ENCODE peak calls at places on chromosomes 3 and 15, in ten cellular contexts. One of them, this sample, is unnamed.
A peak's percentile ranks its signal among the peaks of the same experiment; 100 is the strongest.

GRCh38 chr15:94075349-94075748 is 156.0 kb upstream of the MCTP2 start:
- ATAC-seq in esophagus mucosa: peak; percentile 14
- ATAC-seq in psoas muscle: peak; percentile 85
- ATAC-seq in stimulated activated naive CD8-positive, alpha-beta T cell treated with anti-CD3 and anti-CD28 coated beads, Interleukin-15, Interleukin-2, amounts not matched to agents 100 U/mL and 50 U/mL, for 24 hours: no peak
- ATAC-seq in effector memory CD8-positive, alpha-beta T cell: no peak
- ATAC-seq in naive thymus-derived CD8-positive, alpha-beta T cell: no peak
- ATAC-seq in K562: no peak
- ATAC-seq in aorta: peak; percentile 81
- ATAC-seq in HepG2: no peak
- ATAC-seq in activated CD4-positive, alpha-beta T cell treated with anti-CD3 and anti-CD28 coated beads for 36 hours: no peak
- ATAC-seq in this sample: peak; percentile 93

GRCh38 chr3:196227086-196227485 is 10.8 kb downstream of the SLC51A start:
- ATAC-seq in esophagus mucosa: no peak
- ATAC-seq in psoas muscle: no peak
- ATAC-seq in stimulated activated naive CD8-positive, alpha-beta T cell treated with anti-CD3 and anti-CD28 coated beads, Interleukin-15, Interleukin-2, amounts not matched to agents 100 U/mL and 50 U/mL, for 24 hours: no peak
- ATAC-seq in effector memory CD8-positive, alpha-beta T cell: no peak
- ATAC-seq in naive thymus-derived CD8-positive, alpha-beta T cell: no peak
- ATAC-seq in K562: peak; percentile 8
- ATAC-seq in aorta: no peak
- ATAC-seq in HepG2: peak; percentile 15
- ATAC-seq in activated CD4-positive, alpha-beta T cell treated with anti-CD3 and anti-CD28 coated beads for 36 hours: no peak
- ATAC-seq in this sample: no peak

GRCh38 chr15:38691365-38691764 is 126.8 kb upstream of the RASGRP1 start:
- ATAC-seq in esophagus mucosa: no peak
- ATAC-seq in psoas muscle: no peak
- ATAC-seq in stimulated activated naive CD8-positive, alpha-beta T cell treated with anti-CD3 and anti-CD28 coated beads, Interleukin-15, Interleukin-2, amounts not matched to agents 100 U/mL and 50 U/mL, for 24 hours: no peak
- ATAC-seq in effector memory CD8-positive, alpha-beta T cell: no peak
- ATAC-seq in naive thymus-derived CD8-positive, alpha-beta T cell: no peak
- ATAC-seq in K562: no peak
- ATAC-seq in aorta: peak; percentile 66
- ATAC-seq in HepG2: no peak
- ATAC-seq in activated CD4-positive, alpha-beta T cell treated with anti-CD3 and anti-CD28 coated beads for 36 hours: no peak
- ATAC-seq in this sample: no peak

GRCh38 chr15:42471002-42471401 is 19.9 kb downstream of the ZNF106 start:
- ATAC-seq in esophagus mucosa: no peak
- ATAC-seq in psoas muscle: peak; percentile 81
- ATAC-seq in stimulated activated naive CD8-positive, alpha-beta T cell treated with anti-CD3 and anti-CD28 coated beads, Interleukin-15, Interleukin-2, amounts not matched to agents 100 U/mL and 50 U/mL, for 24 hours: no peak
- ATAC-seq in effector memory CD8-positive, alpha-beta T cell: no peak
- ATAC-seq in naive thymus-derived CD8-positive, alpha-beta T cell: no peak
- ATAC-seq in K562: no peak
- ATAC-seq in aorta: no peak
- ATAC-seq in HepG2: no peak
- ATAC-seq in activated CD4-positive, alpha-beta T cell treated with anti-CD3 and anti-CD28 coated beads for 36 hours: no peak
- ATAC-seq in this sample: peak; percentile 82

GRCh38 chr15:25185156-25185710 is 230.4 kb downstream of the SNRPN start:
- ATAC-seq in esophagus mucosa: no peak
- ATAC-seq in psoas muscle: no peak
- ATAC-seq in stimulated activated naive CD8-positive, alpha-beta T cell treated with anti-CD3 and anti-CD28 coated beads, Interleukin-15, Interleukin-2, amounts not matched to agents 100 U/mL and 50 U/mL, for 24 hours: no peak
- ATAC-seq in effector memory CD8-positive, alpha-beta T cell: no peak
- ATAC-seq in naive thymus-derived CD8-positive, alpha-beta T cell: no peak
- ATAC-seq in K562: no peak
- ATAC-seq in aorta: no peak
- ATAC-seq in HepG2: no peak
- ATAC-seq in activated CD4-positive, alpha-beta T cell treated with anti-CD3 and anti-CD28 coated beads for 36 hours: no peak
- ATAC-seq in this sample: no peak

GRCh38 chr3:57006949-57007419 is 53.5 kb upstream of the SPATA12 start:
- ATAC-seq in esophagus mucosa: peak; percentile 85
- ATAC-seq in psoas muscle: peak; percentile 63
- ATAC-seq in stimulated activated naive CD8-positive, alpha-beta T cell treated with anti-CD3 and anti-CD28 coated beads, Interleukin-15, Interleukin-2, amounts not matched to agents 100 U/mL and 50 U/mL, for 24 hours: no peak
- ATAC-seq in effector memory CD8-positive, alpha-beta T cell: no peak
- ATAC-seq in naive thymus-derived CD8-positive, alpha-beta T cell: no peak
- ATAC-seq in K562: peak; percentile 90
- ATAC-seq in aorta: no peak
- ATAC-seq in HepG2: no peak
- ATAC-seq in activated CD4-positive, alpha-beta T cell treated with anti-CD3 and anti-CD28 coated beads for 36 hours: no peak
- ATAC-seq in this sample: peak; percentile 46

GRCh38 chr15:88258021-88258641 is 1.6 kb upstream of the NTRK3 start:
- ATAC-seq in esophagus mucosa: no peak
- ATAC-seq in psoas muscle: no peak
- ATAC-seq in stimulated activated naive CD8-positive, alpha-beta T cell treated with anti-CD3 and anti-CD28 coated beads, Interleukin-15, Interleukin-2, amounts not matched to agents 100 U/mL and 50 U/mL, for 24 hours: no peak
- ATAC-seq in effector memory CD8-positive, alpha-beta T cell: no peak
- ATAC-seq in naive thymus-derived CD8-positive, alpha-beta T cell: no peak
- ATAC-seq in K562: peak; percentile 75
- ATAC-seq in aorta: peak; percentile 61
- ATAC-seq in HepG2: peak; percentile 19
- ATAC-seq in activated CD4-positive, alpha-beta T cell treated with anti-CD3 and anti-CD28 coated beads for 36 hours: no peak
- ATAC-seq in this sample: no peak

GRCh38 chr3:25552251-25552650 is 112.5 kb downstream of the TOP2B start:
- ATAC-seq in esophagus mucosa: no peak
- ATAC-seq in psoas muscle: no peak
- ATAC-seq in stimulated activated naive CD8-positive, alpha-beta T cell treated with anti-CD3 and anti-CD28 coated beads, Interleukin-15, Interleukin-2, amounts not matched to agents 100 U/mL and 50 U/mL, for 24 hours: no peak
- ATAC-seq in effector memory CD8-positive, alpha-beta T cell: no peak
- ATAC-seq in naive thymus-derived CD8-positive, alpha-beta T cell: no peak
- ATAC-seq in K562: no peak
- ATAC-seq in aorta: no peak
- ATAC-seq in HepG2: no peak
- ATAC-seq in activated CD4-positive, alpha-beta T cell treated with anti-CD3 and anti-CD28 coated beads for 36 hours: no peak
- ATAC-seq in this sample: no peak

GRCh38 chr3:155093261-155093660 is 13.1 kb downstream of the MME start:
- ATAC-seq in esophagus mucosa: no peak
- ATAC-seq in psoas muscle: no peak
- ATAC-seq in stimulated activated naive CD8-positive, alpha-beta T cell treated with anti-CD3 and anti-CD28 coated beads, Interleukin-15, Interleukin-2, amounts not matched to agents 100 U/mL and 50 U/mL, for 24 hours: no peak
- ATAC-seq in effector memory CD8-positive, alpha-beta T cell: no peak
- ATAC-seq in naive thymus-derived CD8-positive, alpha-beta T cell: no peak
- ATAC-seq in K562: no peak
- ATAC-seq in aorta: no peak
- ATAC-seq in HepG2: no peak
- ATAC-seq in activated CD4-positive, alpha-beta T cell treated with anti-CD3 and anti-CD28 coated beads for 36 hours: no peak
- ATAC-seq in this sample: no peak

GRCh38 chr15:67093146-67093874 is 27.9 kb downstream of the SMAD3 start:
- ATAC-seq in esophagus mucosa: peak; percentile 8
- ATAC-seq in psoas muscle: no peak
- ATAC-seq in stimulated activated naive CD8-positive, alpha-beta T cell treated with anti-CD3 and anti-CD28 coated beads, Interleukin-15, Interleukin-2, amounts not matched to agents 100 U/mL and 50 U/mL, for 24 hours: no peak
- ATAC-seq in effector memory CD8-positive, alpha-beta T cell: no peak
- ATAC-seq in naive thymus-derived CD8-positive, alpha-beta T cell: no peak
- ATAC-seq in K562: no peak
- ATAC-seq in aorta: no peak
- ATAC-seq in HepG2: no peak
- ATAC-seq in activated CD4-positive, alpha-beta T cell treated with anti-CD3 and anti-CD28 coated beads for 36 hours: no peak
- ATAC-seq in this sample: no peak

GRCh38 chr15:72923304-72923703 is 129.0 kb upstream of the NEO1 start:
- ATAC-seq in esophagus mucosa: no peak
- ATAC-seq in psoas muscle: no peak
- ATAC-seq in stimulated activated naive CD8-positive, alpha-beta T cell treated with anti-CD3 and anti-CD28 coated beads, Interleukin-15, Interleukin-2, amounts not matched to agents 100 U/mL and 50 U/mL, for 24 hours: no peak
- ATAC-seq in effector memory CD8-positive, alpha-beta T cell: no peak
- ATAC-seq in naive thymus-derived CD8-positive, alpha-beta T cell: no peak
- ATAC-seq in K562: no peak
- ATAC-seq in aorta: no peak
- ATAC-seq in HepG2: no peak
- ATAC-seq in activated CD4-positive, alpha-beta T cell treated with anti-CD3 and anti-CD28 coated beads for 36 hours: no peak
- ATAC-seq in this sample: no peak

GRCh38 chr3:17055374-17056276 is 170.9 kb downstream of the PLCL2 start:
- ATAC-seq in esophagus mucosa: no peak
- ATAC-seq in psoas muscle: peak; percentile 54
- ATAC-seq in stimulated activated naive CD8-positive, alpha-beta T cell treated with anti-CD3 and anti-CD28 coated beads, Interleukin-15, Interleukin-2, amounts not matched to agents 100 U/mL and 50 U/mL, for 24 hours: no peak
- ATAC-seq in effector memory CD8-positive, alpha-beta T cell: peak; percentile 66
- ATAC-seq in naive thymus-derived CD8-positive, alpha-beta T cell: no peak
- ATAC-seq in K562: no peak
- ATAC-seq in aorta: no peak
- ATAC-seq in HepG2: no peak
- ATAC-seq in activated CD4-positive, alpha-beta T cell treated with anti-CD3 and anti-CD28 coated beads for 36 hours: peak; percentile 40
- ATAC-seq in this sample: no peak

GRCh38 chr3:32340039-32340438 is 51.6 kb upstream of the CMTM7 start:
- ATAC-seq in esophagus mucosa: peak; percentile 54
- ATAC-seq in psoas muscle: peak; percentile 66
- ATAC-seq in stimulated activated naive CD8-positive, alpha-beta T cell treated with anti-CD3 and anti-CD28 coated beads, Interleukin-15, Interleukin-2, amounts not matched to agents 100 U/mL and 50 U/mL, for 24 hours: peak; percentile 61
- ATAC-seq in effector memory CD8-positive, alpha-beta T cell: peak; percentile 59
- ATAC-seq in naive thymus-derived CD8-positive, alpha-beta T cell: peak; percentile 81
- ATAC-seq in K562: peak; percentile 93
- ATAC-seq in aorta: no peak
- ATAC-seq in HepG2: peak; percentile 94
- ATAC-seq in activated CD4-positive, alpha-beta T cell treated with anti-CD3 and anti-CD28 coated beads for 36 hours: peak; percentile 66
- ATAC-seq in this sample: no peak

GRCh38 chr3:51270559-51270958 is 114.5 kb upstream of the MANF start:
- ATAC-seq in esophagus mucosa: no peak
- ATAC-seq in psoas muscle: no peak
- ATAC-seq in stimulated activated naive CD8-positive, alpha-beta T cell treated with anti-CD3 and anti-CD28 coated beads, Interleukin-15, Interleukin-2, amounts not matched to agents 100 U/mL and 50 U/mL, for 24 hours: no peak
- ATAC-seq in effector memory CD8-positive, alpha-beta T cell: no peak
- ATAC-seq in naive thymus-derived CD8-positive, alpha-beta T cell: peak; percentile 68
- ATAC-seq in K562: no peak
- ATAC-seq in aorta: no peak
- ATAC-seq in HepG2: no peak
- ATAC-seq in activated CD4-positive, alpha-beta T cell treated with anti-CD3 and anti-CD28 coated beads for 36 hours: peak; percentile 26
- ATAC-seq in this sample: no peak

GRCh38 chr3:48535578-48535977 is 21.0 kb downstream of the PFKFB4 start:
- ATAC-seq in esophagus mucosa: peak; percentile 97
- ATAC-seq in psoas muscle: no peak
- ATAC-seq in stimulated activated naive CD8-positive, alpha-beta T cell treated with anti-CD3 and anti-CD28 coated beads, Interleukin-15, Interleukin-2, amounts not matched to agents 100 U/mL and 50 U/mL, for 24 hours: no peak
- ATAC-seq in effector memory CD8-positive, alpha-beta T cell: no peak
- ATAC-seq in naive thymus-derived CD8-positive, alpha-beta T cell: no peak
- ATAC-seq in K562: no peak
- ATAC-seq in aorta: no peak
- ATAC-seq in HepG2: no peak
- ATAC-seq in activated CD4-positive, alpha-beta T cell treated with anti-CD3 and anti-CD28 coated beads for 36 hours: no peak
- ATAC-seq in this sample: no peak